ENCODE peak calls at places on chromosomes 6 and 20, in seven cellular contexts. H is SK-N-SH, L is endothelial cell of umbilical vein, O is HepG2, M is H1, Q is HCT116, I is GM12878. G is an unnamed sample.

GRCh38 chr6:145626857-145627256 is 108.5 kb downstream of the EPM2A start:
- DNase-seq in H (no peak), L (peak; percentile 8), O (no peak), M (no peak), Q (no peak), I (no peak), G (no peak)

GRCh38 chr6:165937564-165938358 is 229.9 kb downstream of the TBXT start:
- DNase-seq in H (no peak), L (no peak), O (no peak), M (no peak), Q (no peak), I (no peak), G (no peak)

GRCh38 chr6:158516098-158516497 is 43.8 kb upstream of the TMEM181 start:
- DNase-seq in H (no peak), L (peak; percentile 10), O (no peak), M (peak; percentile 74), Q (no peak), I (no peak), G (no peak)

GRCh38 chr20:36861875-36862801 is 13.8 kb upstream of the TLDC2 start:
- DNase-seq in H (peak; percentile 91), L (peak; percentile 44), O (peak; percentile 87), M (peak; percentile 61), Q (peak; percentile 42), I (no peak), G (no peak)

GRCh38 chr6:19830171-19830570 is 7.0 kb upstream of the ID4 start:
- DNase-seq in H (no peak), L (no peak), O (peak; percentile 46), M (no peak), Q (no peak), I (no peak), G (no peak)

GRCh38 chr6:144678844-144679243 is 393.7 kb downstream of the UTRN start:
- DNase-seq in H (no peak), L (peak; percentile 69), O (no peak), M (no peak), Q (no peak), I (no peak), G (no peak)

GRCh38 chr6:5213851-5214507 is 46.8 kb downstream of the LYRM4 start:
- DNase-seq in H (no peak), L (no peak), O (no peak), M (no peak), Q (no peak), I (no peak), G (no peak)

GRCh38 chr6:157305676-157306653 is 17.4 kb downstream of the TMEM242 start:
- DNase-seq in H (no peak), L (no peak), O (no peak), M (no peak), Q (no peak), I (no peak), G (no peak)

GRCh38 chr6:31328355-31328960 is 28.5 kb downstream of the HLA-B start:
- DNase-seq in H (no peak), L (no peak), O (no peak), M (no peak), Q (no peak), I (no peak), G (no peak)

GRCh38 chr6:9095671-9096260 is 660.4 kb upstream of the SLC35B3 start:
- DNase-seq in H (no peak), L (no peak), O (no peak), M (no peak), Q (no peak), I (no peak), G (no peak)

GRCh38 chr6:44254957-44255808 is 2.1 kb downstream of the SLC35B2 start:
- DNase-seq in H (no peak), L (no peak), O (no peak), M (peak; percentile 62), Q (no peak), I (no peak), G (no peak)
- TF ChIP-seq POLR2AphosphoS5 in H (no peak), L (peak; percentile 66), O (peak; percentile 4), M (peak; percentile 92), Q (peak; percentile 67), I (peak; percentile 94), G (no peak)

GRCh38 chr20:31862506-31862905 is 7.8 kb downstream of the DUSP15 start:
- DNase-seq in H (no peak), L (no peak), O (no peak), M (no peak), Q (no peak), I (no peak), G (no peak)
- H3K9ac ChIP-seq in H (no peak overlapping the region), L (no peak overlapping the region), O (no peak overlapping the region), M (no peak overlapping the region), Q (no peak overlapping the region), I (no peak overlapping the region), G (no peak overlapping the region)

DNA sequence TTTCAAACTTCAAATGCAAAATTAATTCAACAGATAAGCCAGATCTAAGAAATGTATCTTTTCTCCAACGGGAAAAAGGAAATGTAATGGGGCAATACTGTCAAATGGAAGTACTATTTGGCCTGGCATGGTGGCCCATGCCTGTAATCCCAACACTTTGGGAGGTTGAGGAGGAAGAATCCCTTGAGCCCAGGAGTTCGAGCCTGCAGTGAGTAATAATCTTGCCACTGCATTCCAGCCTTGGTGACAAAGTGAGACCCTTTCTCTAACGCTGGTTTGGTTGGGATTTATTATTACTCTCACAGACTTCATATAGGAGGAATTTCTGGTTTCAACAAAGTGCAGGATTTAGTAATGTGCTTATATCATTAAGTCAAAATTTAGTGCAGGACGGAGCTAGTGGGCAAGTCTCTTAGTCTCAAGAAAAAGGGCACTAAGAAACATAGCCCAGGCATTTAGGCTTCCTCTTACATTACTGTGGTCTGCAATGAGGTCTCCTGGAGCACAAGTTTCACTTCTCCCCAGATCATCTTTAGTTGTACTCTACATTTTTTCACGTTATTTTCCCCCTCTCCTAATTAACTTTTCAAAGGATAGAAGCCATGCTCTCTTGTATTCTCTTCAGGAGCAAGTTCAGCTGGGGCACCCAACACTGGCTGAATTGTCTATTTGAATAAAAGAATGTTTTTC is 23.1 kb downstream of the TRIM27 start:
- DNase-seq in H (no peak), L (no peak), O (no peak), M (no peak), Q (no peak), I (no peak), G (no peak)
- H3K36me3 ChIP-seq in H (peaks cover 51% of the 10 kb centered on the region), L (peaks cover 22% of the 10 kb centered on the region), O (peaks cover 22% of the 10 kb centered on the region), M (peaks cover 18% of the 10 kb centered on the region), Q (peaks cover 34% of the 10 kb centered on the region), I (peaks cover 13% of the 10 kb centered on the region), G (peaks cover 51% of the 10 kb centered on the region)

DNA sequence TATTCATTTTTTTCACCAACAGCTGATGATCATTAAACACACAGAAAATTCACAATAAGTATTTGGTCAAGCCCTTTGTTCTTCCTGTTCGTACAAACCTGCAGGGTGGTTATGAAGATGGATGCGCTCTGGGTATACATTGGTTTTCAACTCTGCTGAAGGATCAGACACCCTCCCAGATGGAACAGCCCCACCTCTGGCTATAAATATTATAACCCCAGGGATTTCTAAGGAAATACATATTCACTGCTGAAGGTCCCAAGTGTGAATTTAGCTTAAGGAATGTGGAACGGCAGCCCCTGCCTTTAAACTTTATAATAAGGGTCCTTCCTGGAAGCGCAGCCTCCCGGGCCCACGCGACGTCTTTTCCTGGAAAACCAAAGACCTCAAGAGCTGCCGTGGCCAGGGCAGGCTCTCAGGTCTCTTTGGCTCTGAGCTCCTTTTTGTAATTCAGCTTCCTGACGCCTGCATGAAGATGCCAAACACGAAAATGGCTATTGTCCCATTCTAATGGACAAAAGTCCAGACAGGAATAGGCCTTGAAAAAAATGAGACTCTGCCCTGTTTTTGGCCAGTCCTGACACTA is 172.4 kb upstream of the SSTR4 start:
- DNase-seq in H (no peak), L (peak; percentile 34), O (no peak), M (no peak), Q (no peak), I (no peak), G (no peak)
- TF ChIP-seq POLR2AphosphoS5 in H (no peak), L (no peak), O (no peak), M (no peak), Q (no peak), I (no peak), G (no peak)

G was measured in SK-N-MC.